ENCODE peak calls at places on chromosomes 2 and 18, in six cellular contexts. Q, H, E, V, U and P are unnamed samples.

GRCh38 chr2:163657257-163657656 is 78.6 kb downstream of the FIGN start:
- DNase-seq in Q (no peak), H (no peak), E (no peak), V (no peak), U (no peak), P (no peak)

GRCh38 chr2:100781523-100782375 is 38.2 kb upstream of the NPAS2 start:
- DNase-seq in Q (no peak), H (no peak), E (no peak), V (no peak), U (no peak), P (no peak)

GRCh38 chr2:186526281-186526680 is 40.2 kb downstream of the ZC3H15 start:
- DNase-seq in Q (no peak), H (no peak), E (no peak), V (no peak), U (no peak), P (no peak)

GRCh38 chr2:134917958-134918517 is 584 bp upstream of the CCNT2 start:
- DNase-seq in Q (no peak), H (no peak), E (no peak), V (peak), U (no peak), P (no peak)

GRCh38 chr18:47215554-47216138 is 35.8 kb downstream of the SKOR2 start:
- DNase-seq in Q (no peak), H (no peak), E (no peak), V (no peak), U (no peak), P (no peak)

GRCh38 chr2:2769481-2770431 is 438.7 kb upstream of the MYT1L start:
- DNase-seq in Q (no peak), H (no peak), E (no peak), V (no peak), U (peak), P (no peak)

GRCh38 chr18:4851301-4851700 is 345.8 kb downstream of the AKAIN1 start:
- DNase-seq in Q (no peak), H (no peak), E (no peak), V (no peak), U (no peak), P (no peak)

GRCh38 chr2:88697361-88698026 is 6.0 kb downstream of the RPIA start:
- DNase-seq in Q (no peak), H (no peak), E (no peak), V (no peak), U (no peak), P (no peak)

GRCh38 chr2:242004223-242004901 is 134.8 kb downstream of the RTP5 start:
- DNase-seq in Q (no peak), H (no peak), E (no peak), V (no peak), U (no peak), P (no peak)

GRCh38 chr2:209331291-209331844 is 92.5 kb upstream of the MAP2 start:
- DNase-seq in Q (no peak), H (no peak), E (no peak), V (no peak), U (no peak), P (no peak)

GRCh38 chr2:63983986-63984605 is 35.1 kb downstream of the VPS54 start:
- DNase-seq in Q (no peak), H (no peak), E (no peak), V (no peak), U (no peak), P (no peak)

GRCh38 chr2:55843992-55844345 is 79.6 kb downstream of the EFEMP1 start:
- DNase-seq in Q (no peak), H (no peak), E (no peak), V (no peak), U (no peak), P (no peak)

GRCh38 chr18:7923105-7923504 is 356.0 kb downstream of the PTPRM start:
- DNase-seq in Q (no peak), H (no peak), E (no peak), V (no peak), U (no peak), P (no peak)

GRCh38 chr2:57720728-57721627 is 325.6 kb upstream of the VRK2 start:
- DNase-seq in Q (no peak), H (peak), E (peak), V (peak), U (peak), P (no peak)

GRCh38 chr2:73850009-73850408 is 21.2 kb downstream of the STAMBP start:
- DNase-seq in Q (no peak), H (no peak), E (no peak), V (no peak), U (no peak), P (no peak)

GRCh38 chr18:59742325-59743111 is 45.3 kb upstream of the CCBE1 start:
- DNase-seq in Q (no peak), H (no peak), E (no peak), V (no peak), U (peak), P (no peak)

GRCh38 chr18:57737661-57738060 is 65.5 kb downstream of the ATP8B1 start:
- DNase-seq in Q (peak), H (peak), E (peak), V (no peak), U (peak), P (peak)

GRCh38 chr2:214881647-214882205 is 72.2 kb upstream of the BARD1 start:
- DNase-seq in Q (no peak), H (no peak), E (no peak), V (no peak), U (no peak), P (no peak)

GRCh38 chr2:210477496-210477895 is 937 bp upstream of the LANCL1 start:
- DNase-seq in Q (no peak), H (peak), E (no peak), V (no peak), U (no peak), P (no peak)

GRCh38 chr2:8315766-8316165 is 366.1 kb upstream of the ID2 start:
- DNase-seq in Q (no peak), H (no peak), E (no peak), V (no peak), U (no peak), P (no peak)

GRCh38 chr2:130912471-130912870 is 75.8 kb downstream of the ARHGEF4 start:
- DNase-seq in Q (no peak), H (no peak), E (no peak), V (no peak), U (no peak), P (no peak)
- H3K4me3 ChIP-seq in Q (no peak), H (no peak), E (no peak), V (no peak), U (no peak), P (no peak)

GRCh38 chr2:20654414-20654813 is 3.5 kb upstream of the HS1BP3 start:
- DNase-seq in Q (no peak), H (no peak), E (no peak), V (no peak), U (no peak), P (no peak)

GRCh38 chr2:20652673-20653575 is 2.0 kb upstream of the HS1BP3 start:
- DNase-seq in Q (no peak), H (peak), E (no peak), V (no peak), U (no peak), P (peak)

GRCh38 chr2:20657522-20658235 is 6.8 kb upstream of the HS1BP3 start:
- DNase-seq in Q (no peak), H (no peak), E (no peak), V (no peak), U (peak), P (peak)

GRCh38 chr2:20653695-20654306 is 2.9 kb upstream of the HS1BP3 start:
- DNase-seq in Q (no peak), H (peak), E (no peak), V (no peak), U (no peak), P (peak)

DNA sequence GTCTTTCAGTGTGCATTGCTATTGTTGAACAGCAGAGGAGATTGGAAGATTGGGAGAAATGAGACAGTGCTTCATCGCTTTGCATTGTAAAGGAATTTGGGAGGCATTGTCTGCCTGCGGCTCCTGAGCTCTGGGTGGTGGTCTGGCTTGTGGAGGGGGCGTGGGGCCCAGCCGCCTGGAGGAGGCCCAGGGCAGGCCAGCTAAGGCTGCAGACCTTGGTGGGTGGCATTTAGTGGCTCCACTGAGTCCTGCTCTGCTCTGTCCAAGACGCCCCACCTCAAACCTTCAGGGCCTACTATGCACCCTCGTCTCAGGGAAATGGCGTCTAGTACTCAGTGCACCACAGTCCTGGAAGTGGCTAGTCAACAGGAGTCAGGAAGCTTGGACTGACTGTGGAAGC is 5.7 kb upstream of the HS1BP3 start:
- DNase-seq in Q (no peak), H (peak), E (no peak), V (no peak), U (peak), P (no peak)
- H3K4me3 ChIP-seq in Q (no peak), H (no peak), E (no peak), V (no peak), U (no peak), P (no peak)

DNA sequence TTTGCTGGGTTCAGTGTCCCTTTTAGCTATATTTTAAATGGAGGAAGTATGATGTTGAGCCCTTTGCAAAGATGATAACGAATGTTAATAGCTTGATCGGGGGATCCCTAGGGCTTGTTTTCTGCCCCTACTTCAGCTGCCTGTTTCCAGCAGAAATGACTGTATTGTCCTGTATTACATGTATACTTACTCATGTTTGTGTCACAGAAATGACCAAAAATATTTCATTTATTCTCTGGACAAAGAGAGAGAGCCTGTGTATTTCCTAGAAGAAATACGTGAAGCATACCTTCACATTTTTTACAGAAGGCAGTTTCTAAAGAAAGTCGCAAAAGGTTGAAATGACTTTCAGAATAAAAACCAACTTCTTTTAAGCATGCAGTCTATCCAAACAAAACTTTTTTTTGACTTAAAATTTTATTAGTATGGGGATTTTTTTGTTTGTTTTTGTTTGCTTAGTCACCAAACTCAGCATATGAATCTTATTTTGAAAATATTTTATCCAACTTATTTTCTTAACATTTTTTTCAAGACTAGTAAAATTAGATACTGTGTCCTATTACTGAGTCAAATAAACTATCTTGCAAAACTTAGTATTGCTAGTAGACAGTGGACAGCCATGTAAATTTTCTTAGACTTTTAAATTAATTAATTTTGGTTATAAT is 68.9 kb downstream of the PTRHD1 start:
- DNase-seq in Q (no peak), H (no peak), E (no peak), V (no peak), U (no peak), P (no peak)
- H3K4me3 ChIP-seq in Q (no peak), H (no peak), E (no peak), V (no peak), U (no peak), P (no peak)

DNA sequence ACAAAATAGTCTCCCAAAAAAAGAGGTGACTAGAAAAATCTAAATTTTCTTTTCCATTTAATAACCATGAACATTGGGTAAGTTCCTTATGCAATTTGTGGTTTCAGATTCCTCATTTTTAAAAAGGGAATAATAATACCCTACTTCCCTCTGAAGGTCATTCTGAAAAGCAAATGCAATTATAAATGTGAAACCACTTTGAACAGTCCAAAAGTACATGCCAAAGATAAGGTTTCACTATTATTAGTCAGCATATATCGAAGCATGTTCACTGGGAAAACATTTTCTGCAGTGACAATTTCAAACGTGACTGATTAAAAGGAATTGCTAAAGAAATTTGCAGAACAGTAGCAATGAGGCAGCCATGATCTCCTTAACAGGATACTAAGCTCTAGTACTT is 100.1 kb upstream of the RNF152 start:
- DNase-seq in Q (no peak), H (no peak), E (no peak), V (no peak), U (no peak), P (no peak)
- H3K4me3 ChIP-seq in Q (no peak), H (no peak), E (no peak), V (no peak), U (no peak), P (no peak)

GRCh38 chr2:42138163-42139016 is 30.8 kb upstream of the EML4 start:
- DNase-seq in Q (no peak), H (no peak), E (no peak), V (no peak), U (no peak), P (no peak)

GRCh38 chr2:42139141-42139540 is 30.0 kb upstream of the EML4 start:
- DNase-seq in Q (no peak), H (no peak), E (no peak), V (no peak), U (no peak), P (no peak)

GRCh38 chr2:42141687-42142475 is 27.3 kb upstream of the EML4 start:
- DNase-seq in Q (peak), H (peak), E (peak), V (peak), U (peak), P (no peak)

GRCh38 chr2:42140501-42140900 is 28.7 kb upstream of the EML4 start:
- DNase-seq in Q (no peak), H (no peak), E (no peak), V (no peak), U (no peak), P (no peak)

GRCh38 chr2:42142476-42143184 is 26.5 kb upstream of the EML4 start:
- DNase-seq in Q (no peak), H (no peak), E (no peak), V (no peak), U (peak), P (no peak)
- H3K4me3 ChIP-seq in Q (no peak), H (no peak), E (no peak), V (no peak), U (no peak), P (no peak)

GRCh38 chr2:168118733-168119518 is 128.5 kb downstream of the STK39 start:
- DNase-seq in Q (no peak), H (no peak), E (no peak), V (peak), U (no peak), P (no peak)
- H3K4me3 ChIP-seq in Q (no peak), H (no peak), E (no peak), V (no peak), U (no peak), P (no peak)

GRCh38 chr2:138512672-138513071 is 11.1 kb downstream of the SPOPL start:
- DNase-seq in Q (no peak), H (no peak), E (no peak), V (no peak), U (no peak), P (no peak)
- H3K4me3 ChIP-seq in Q (no peak), H (no peak), E (no peak), V (no peak), U (no peak), P (no peak)

DNA sequence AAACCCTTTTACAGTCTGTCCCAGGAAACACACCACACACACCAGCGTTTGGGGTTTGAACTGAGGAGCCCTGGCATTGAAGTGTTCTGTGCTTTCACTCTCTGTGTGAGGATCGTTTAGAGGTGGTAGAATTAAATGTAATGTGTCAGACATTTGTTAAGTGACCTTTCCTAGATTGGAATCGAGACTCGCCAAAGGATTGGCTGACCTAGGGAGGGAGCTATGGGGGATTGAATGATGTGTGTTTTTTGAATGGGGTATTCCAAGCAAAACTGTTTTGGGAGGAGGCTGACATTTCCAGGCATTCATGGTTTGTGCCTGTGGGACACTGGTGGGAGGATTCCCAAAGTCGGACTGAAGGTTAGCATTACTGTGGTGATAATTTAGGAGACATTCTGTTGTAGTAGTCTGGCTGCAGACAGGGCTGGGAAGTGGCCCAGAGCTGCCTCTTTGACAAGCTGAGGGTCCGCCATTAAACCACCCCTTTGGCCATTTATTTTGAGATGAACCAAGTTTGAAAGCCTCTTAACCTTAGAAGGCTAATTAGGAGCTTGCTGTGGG is 1.7 kb downstream of the MYO1B start:
- DNase-seq in Q (no peak), H (no peak), E (no peak), V (no peak), U (no peak), P (no peak)
- H3K4me3 ChIP-seq in Q (peak), H (peak), E (peak), V (no peak), U (peak), P (peak)